ENCODE peak calls at places on chromosome 21, in ten cellular contexts. T, F, W, Y, D, V, S, L, N and H are unnamed samples.

GRCh38 chr21:21898801-21899200 is 900.6 kb downstream of the NCAM2 start:
- DNase-seq in F (no peak), L (no peak), N (no peak), W (no peak), T (no peak), D (no peak), Y (no peak), V (no peak), S (no peak), H (no peak)

GRCh38 chr21:29523646-29524045 is 224.9 kb downstream of the BACH1 start:
- DNase-seq in Y (no peak), W (no peak), V (no peak), D (no peak), L (peak; percentile 92), T (peak; percentile 65), N (no peak), S (no peak), F (no peak), H (no peak)

GRCh38 chr21:46424062-46424591 is 34.6 kb upstream of the DIP2A start:
- DNase-seq in N (no peak), Y (no peak), D (no peak), L (no peak), F (no peak), W (no peak), S (no peak), T (no peak), V (no peak), H (peak; percentile 35)

GRCh38 chr21:30146558-30147282 is 19.9 kb downstream of the CLDN17 start:
- DNase-seq in T (no peak), D (no peak), W (no peak), N (peak; percentile 98), V (peak; percentile 49), F (no peak), S (no peak), L (no peak), Y (no peak), H (no peak)

GRCh38 chr21:28822882-28823335 is 169.8 kb downstream of the LTN1 start:
- DNase-seq in W (no peak), S (no peak), L (peak; percentile 64), F (no peak), T (peak; percentile 39), N (no peak), Y (peak; percentile 63), D (no peak), V (peak; percentile 11), H (no peak)

GRCh38 chr21:26120833-26121232 is 49.7 kb downstream of the APP start:
- DNase-seq in N (peak; percentile 98), T (peak; percentile 38), D (no peak), L (no peak), V (no peak), Y (no peak), F (no peak), W (no peak), S (no peak), H (no peak)

GRCh38 chr21:17987328-17987727 is 168.2 kb upstream of the C21orf91 start:
- DNase-seq in T (no peak), Y (no peak), S (no peak), F (no peak), W (no peak), D (no peak), N (no peak), L (no peak), V (no peak), H (no peak)

GRCh38 chr21:26934383-26934782 is 32.5 kb downstream of the ADAMTS5 start:
- DNase-seq in S (no peak), N (no peak), T (no peak), F (no peak), Y (no peak), D (no peak), W (no peak), L (no peak), V (no peak), H (peak; percentile 67)

GRCh38 chr21:21632926-21633325 is 634.7 kb downstream of the NCAM2 start:
- DNase-seq in F (no peak), L (no peak), Y (no peak), N (no peak), S (no peak), D (no peak), W (no peak), T (no peak), V (no peak), H (no peak)

GRCh38 chr21:46620846-46621245 is 14.6 kb upstream of the PRMT2 start:
- DNase-seq in F (no peak), V (no peak), L (no peak), T (no peak), Y (no peak), D (no peak), S (no peak), N (no peak), W (no peak), H (no peak)

GRCh38 chr21:23543334-23543733 is 2063.9 kb downstream of the MRPL39 start:
- DNase-seq in N (no peak), T (no peak), D (no peak), Y (no peak), L (no peak), V (no peak), W (no peak), S (no peak), F (peak; percentile 55), H (no peak)

GRCh38 chr21:16942703-16943102 is 570.1 kb upstream of the CXADR start:
- DNase-seq in F (no peak), S (no peak), N (peak; percentile 58), W (no peak), D (no peak), T (peak; percentile 45), Y (no peak), V (no peak), L (peak; percentile 15), H (no peak)

GRCh38 chr21:27831821-27832569 is 865.1 kb upstream of the ADAMTS5 start:
- DNase-seq in S (no peak), T (peak; percentile 9), V (no peak), Y (no peak), D (peak; percentile 20), L (peak; percentile 61), F (no peak), W (no peak), N (peak; percentile 47), H (no peak)

GRCh38 chr21:15759469-15759868 is 29.7 kb downstream of the USP25 start:
- DNase-seq in S (no peak), W (no peak), D (no peak), N (no peak), T (no peak), F (no peak), L (no peak), Y (no peak), V (no peak), H (no peak)

GRCh38 chr21:27570306-27570868 is 603.5 kb upstream of the ADAMTS5 start:
- DNase-seq in F (peak; percentile 82), Y (no peak), L (peak; percentile 98), D (peak; percentile 87), T (peak; percentile 95), W (no peak), N (peak; percentile 93), V (no peak), S (peak; percentile 69), H (no peak)

GRCh38 chr21:46118305-46118870 is 20.5 kb downstream of the COL6A2 start:
- DNase-seq in S (no peak), L (no peak), W (peak; percentile 7), Y (no peak), D (no peak), V (no peak), N (no peak), F (peak; percentile 24), T (peak; percentile 11), H (no peak)

GRCh38 chr21:46297311-46298082 is 11.4 kb downstream of the YBEY start:
- DNase-seq in W (no peak), S (no peak), L (no peak), N (no peak), T (peak; percentile 31), D (no peak), F (peak; percentile 61), Y (no peak), V (no peak), H (no peak)

GRCh38 chr21:20045197-20045596 is 953.0 kb upstream of the NCAM2 start:
- DNase-seq in Y (no peak), D (no peak), S (no peak), N (no peak), L (no peak), V (no peak), F (no peak), T (no peak), W (no peak), H (no peak)

DNA sequence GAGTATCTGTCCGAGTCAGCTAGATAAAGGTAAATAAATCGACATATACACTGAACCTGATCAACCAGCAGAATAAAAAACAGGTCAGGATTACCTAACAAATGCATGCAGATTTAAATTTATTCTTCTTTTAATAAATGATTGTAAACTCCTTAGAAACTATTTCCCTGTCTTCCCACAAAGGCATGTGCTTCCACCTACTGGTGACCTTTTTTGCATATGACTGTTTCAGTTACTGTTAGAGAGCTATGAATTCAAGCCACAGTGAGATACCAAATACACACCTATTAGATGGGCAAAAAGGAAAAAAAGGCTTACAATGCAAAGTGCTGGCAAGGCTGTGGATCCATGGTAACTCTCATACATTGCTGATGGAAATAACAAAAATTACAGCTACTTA is 957.4 kb upstream of the NCAM2 start:
- DNase-seq in N (no peak), L (no peak), Y (no peak), V (no peak), T (no peak), F (no peak), D (no peak), W (no peak), S (no peak), H (no peak)
- TF ChIP-seq CTCF in N (no peak), L (no peak), Y (no peak), V (peak; percentile 21), T (no peak), F (peak; percentile 34), D (no peak), W (peak; percentile 48), S (no peak), H (peak; percentile 27)

DNA sequence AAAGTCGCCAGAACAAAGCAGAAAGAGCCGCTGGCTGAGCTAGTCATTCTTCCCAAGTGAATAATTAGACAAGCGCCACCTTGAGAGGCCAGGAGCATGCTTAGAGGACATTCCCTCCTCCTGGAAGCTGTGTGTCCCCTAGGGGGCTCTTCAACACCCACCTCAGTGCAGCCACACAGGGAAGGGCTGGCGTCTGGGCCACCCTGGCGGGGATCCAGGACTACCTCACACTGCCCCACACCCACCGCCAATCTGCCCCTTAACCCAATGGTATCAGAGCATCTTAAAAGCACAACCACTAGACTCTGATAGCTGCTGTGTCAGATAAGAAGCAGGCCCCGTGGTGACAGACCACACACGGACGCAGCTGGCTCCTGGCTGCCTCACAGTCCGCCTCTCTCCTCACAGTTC is 24.9 kb downstream of the SETD4 start:
- DNase-seq in Y (no peak), W (no peak), F (no peak), L (no peak), V (no peak), T (no peak), D (no peak), N (no peak), S (no peak), H (no peak)
- TF ChIP-seq CTCF in Y (no peak), W (peak; percentile 37), F (no peak), L (no peak), V (no peak), T (no peak), D (no peak), N (no peak), S (no peak), H (no peak)

GRCh38 chr21:33761104-33762036 is 119.1 kb downstream of the ITSN1 start:
- DNase-seq in W (no peak), F (no peak), L (peak; percentile 97), V (peak; percentile 37), N (peak; percentile 92), S (peak; percentile 31), T (peak; percentile 99), D (peak; percentile 95), Y (peak; percentile 98), H (peak; percentile 38)
- TF ChIP-seq CTCF in W (no peak), F (no peak), L (no peak), V (no peak), N (no peak), S (no peak), T (no peak), D (no peak), Y (no peak), H (no peak)

GRCh38 chr21:41768371-41769042 is 1.7 kb upstream of the RIPK4 start:
- DNase-seq in F (no peak), T (peak; percentile 79), Y (no peak), N (peak; percentile 88), D (peak; percentile 27), W (no peak), S (no peak), L (peak; percentile 49), V (peak; percentile 28), H (no peak)
- TF ChIP-seq CTCF in F (no peak), T (peak; percentile 28), Y (peak; percentile 52), N (peak; percentile 36), D (peak; percentile 54), W (peak; percentile 53), S (peak; percentile 16), L (peak; percentile 38), V (no peak), H (no peak)